ENCODE peak calls at places on chromosomes 1 and 21, in six cellular contexts. Y is IMR-90; E is H7; Z is H9; K is naive thymus-derived CD4-positive, alpha-beta T cell; B is stomach. D is an unnamed sample. For H3K27me3, the result is how much of the 10 kb centered on the place peaks cover.

GRCh38 chr1:116819081-116819480 is 64.9 kb downstream of the CD2 start:
- DNase-seq in Y (no peak), E (no peak), Z (no peak), K (no peak), B (no peak), D (no peak)

GRCh38 chr1:21638531-21639341 is 30.4 kb downstream of the RAP1GAP start:
- DNase-seq in Y (peak), E (no peak), Z (no peak), K (no peak), B (peak), D (no peak)

GRCh38 chr1:66331641-66332523 is 202.1 kb upstream of the SGIP1 start:
- DNase-seq in Y (peak), E (peak), Z (peak), K (peak), B (peak), D (peak)

GRCh38 chr1:232192781-232193450 is 437.0 kb downstream of the SIPA1L2 start:
- DNase-seq in Y (peak), E (no peak), Z (no peak), K (no peak), B (no peak), D (no peak)

GRCh38 chr1:87135313-87135712 is 193.4 kb upstream of the LMO4 start:
- DNase-seq in Y (no peak), E (peak), Z (no peak), K (no peak), B (no peak), D (no peak)

GRCh38 chr1:18299441-18300338 is 181.0 kb upstream of the KLHDC7A start:
- DNase-seq in Y (no peak), E (peak), Z (peak), K (peak), B (peak), D (peak)

GRCh38 chr21:37459575-37459974 is 93.0 kb downstream of the DYRK1A start:
- DNase-seq in Y (peak), E (no peak), Z (no peak), K (no peak), B (no peak), D (no peak)

GRCh38 chr1:63112155-63112914 is 210.0 kb upstream of the FOXD3 start:
- DNase-seq in Y (peak), E (peak), Z (no peak), K (no peak), B (no peak), D (no peak)

GRCh38 chr1:147591993-147592392 is 50.7 kb downstream of the BCL9 start:
- DNase-seq in Y (no peak), E (no peak), Z (no peak), K (no peak), B (no peak), D (no peak)

GRCh38 chr1:24927473-24927872 is 2.6 kb downstream of the RUNX3 start:
- DNase-seq in Y (no peak), E (no peak), Z (no peak), K (no peak), B (no peak), D (no peak)

GRCh38 chr1:30521261-30521865 is 202.0 kb downstream of the MATN1 start:
- DNase-seq in Y (no peak), E (no peak), Z (no peak), K (no peak), B (peak), D (no peak)

GRCh38 chr1:71859806-71860205 is 422.5 kb downstream of the NEGR1 start:
- DNase-seq in Y (no peak), E (no peak), Z (no peak), K (no peak), B (no peak), D (no peak)

GRCh38 chr21:42650441-42651421 is 2.7 kb upstream of the PDE9A start:
- DNase-seq in Y (no peak), E (peak), Z (no peak), K (no peak), B (no peak), D (no peak)
- H3K27me3 ChIP-seq in Y (under half), E (under half), Z (under half), K (under half), B (half or more), D (under half)

GRCh38 chr1:112332751-112333150 is 63.3 kb upstream of the CTTNBP2NL start:
- DNase-seq in Y (no peak), E (no peak), Z (no peak), K (no peak), B (no peak), D (no peak)

GRCh38 chr1:112322983-112323678 is 72.9 kb upstream of the CTTNBP2NL start:
- DNase-seq in Y (no peak), E (no peak), Z (no peak), K (no peak), B (no peak), D (no peak)

GRCh38 chr1:112325504-112325903 is 70.5 kb upstream of the CTTNBP2NL start:
- DNase-seq in Y (no peak), E (peak), Z (peak), K (no peak), B (no peak), D (no peak)

GRCh38 chr1:112328600-112328999 is 67.4 kb upstream of the CTTNBP2NL start:
- DNase-seq in Y (no peak), E (no peak), Z (no peak), K (no peak), B (no peak), D (no peak)
- H3K27me3 ChIP-seq in Y (under half), E (under half), Z (under half), K (under half), B (under half), D (under half)

GRCh38 chr1:206503591-206504362 is 3.6 kb upstream of the RASSF5 start:
- DNase-seq in Y (peak), E (no peak), Z (no peak), K (no peak), B (no peak), D (no peak)

GRCh38 chr1:206504363-206504713 is 3.0 kb upstream of the RASSF5 start:
- DNase-seq in Y (no peak), E (no peak), Z (no peak), K (no peak), B (no peak), D (no peak)

GRCh38 chr1:206501881-206502280 is 5.5 kb upstream of the RASSF5 start:
- DNase-seq in Y (no peak), E (no peak), Z (no peak), K (no peak), B (no peak), D (no peak)

GRCh38 chr1:206502403-206502802 is 4.9 kb upstream of the RASSF5 start:
- DNase-seq in Y (no peak), E (no peak), Z (no peak), K (no peak), B (no peak), D (no peak)

DNA sequence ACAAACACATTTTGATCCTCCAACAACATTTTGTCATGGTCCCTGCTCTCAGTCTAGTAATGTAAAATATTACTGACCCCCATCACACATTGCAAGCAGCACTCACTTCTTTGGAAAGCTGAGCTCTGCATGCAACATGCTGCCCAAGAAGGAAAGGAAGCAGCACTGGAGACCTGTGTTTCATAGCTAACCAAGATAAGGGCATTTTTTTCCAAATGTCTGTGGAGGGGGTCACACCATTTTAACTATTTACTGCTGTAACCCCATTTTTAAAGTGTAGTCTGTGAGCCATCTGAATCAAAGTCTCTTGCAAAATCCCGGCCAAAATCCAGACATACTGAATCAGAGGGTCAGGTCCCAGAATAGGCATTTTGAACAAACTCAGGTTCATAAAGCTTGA is 4.5 kb upstream of the RASSF5 start:
- DNase-seq in Y (peak), E (no peak), Z (no peak), K (no peak), B (no peak), D (no peak)
- H3K27me3 ChIP-seq in Y (under half), E (half or more), Z (under half), K (under half), B (under half), D (under half)

GRCh38 chr1:208267896-208268295 is 23.7 kb upstream of the PLXNA2 start:
- DNase-seq in Y (no peak), E (no peak), Z (no peak), K (no peak), B (no peak), D (no peak)

GRCh38 chr1:208265525-208265924 is 21.3 kb upstream of the PLXNA2 start:
- DNase-seq in Y (no peak), E (no peak), Z (no peak), K (no peak), B (no peak), D (no peak)

GRCh38 chr1:208261874-208262273 is 17.7 kb upstream of the PLXNA2 start:
- DNase-seq in Y (no peak), E (no peak), Z (no peak), K (no peak), B (no peak), D (no peak)

GRCh38 chr1:208264469-208265126 is 20.4 kb upstream of the PLXNA2 start:
- DNase-seq in Y (no peak), E (no peak), Z (no peak), K (no peak), B (no peak), D (no peak)

GRCh38 chr1:208265127-208265469 is 20.9 kb upstream of the PLXNA2 start:
- DNase-seq in Y (no peak), E (no peak), Z (no peak), K (no peak), B (no peak), D (no peak)
- H3K27me3 ChIP-seq in Y (under half), E (under half), Z (under half), K (under half), B (under half), D (under half)

GRCh38 chr1:153049211-153049610 is 8.1 kb downstream of the SPRR2A start:
- DNase-seq in Y (no peak), E (no peak), Z (no peak), K (no peak), B (no peak), D (no peak)
- H3K27me3 ChIP-seq in Y (under half), E (under half), Z (under half), K (under half), B (under half), D (under half)

GRCh38 chr1:109906839-109907180 is 3.8 kb upstream of the CSF1 start:
- DNase-seq in Y (no peak), E (no peak), Z (no peak), K (no peak), B (no peak), D (no peak)

GRCh38 chr1:109909531-109909930 is 1.1 kb upstream of the CSF1 start:
- DNase-seq in Y (no peak), E (no peak), Z (no peak), K (no peak), B (no peak), D (no peak)

GRCh38 chr1:109910123-109910962 is at the start of gene CSF1:
- DNase-seq in Y (peak), E (peak), Z (peak), K (peak), B (peak), D (peak)

GRCh38 chr1:109907190-109907774 is 3.4 kb upstream of the CSF1 start:
- DNase-seq in Y (no peak), E (no peak), Z (no peak), K (no peak), B (no peak), D (no peak)

GRCh38 chr1:109908857-109909256 is 1.8 kb upstream of the CSF1 start:
- DNase-seq in Y (no peak), E (no peak), Z (no peak), K (no peak), B (no peak), D (no peak)
- H3K27me3 ChIP-seq in Y (under half), E (under half), Z (under half), K (under half), B (under half), D (under half)

DNA sequence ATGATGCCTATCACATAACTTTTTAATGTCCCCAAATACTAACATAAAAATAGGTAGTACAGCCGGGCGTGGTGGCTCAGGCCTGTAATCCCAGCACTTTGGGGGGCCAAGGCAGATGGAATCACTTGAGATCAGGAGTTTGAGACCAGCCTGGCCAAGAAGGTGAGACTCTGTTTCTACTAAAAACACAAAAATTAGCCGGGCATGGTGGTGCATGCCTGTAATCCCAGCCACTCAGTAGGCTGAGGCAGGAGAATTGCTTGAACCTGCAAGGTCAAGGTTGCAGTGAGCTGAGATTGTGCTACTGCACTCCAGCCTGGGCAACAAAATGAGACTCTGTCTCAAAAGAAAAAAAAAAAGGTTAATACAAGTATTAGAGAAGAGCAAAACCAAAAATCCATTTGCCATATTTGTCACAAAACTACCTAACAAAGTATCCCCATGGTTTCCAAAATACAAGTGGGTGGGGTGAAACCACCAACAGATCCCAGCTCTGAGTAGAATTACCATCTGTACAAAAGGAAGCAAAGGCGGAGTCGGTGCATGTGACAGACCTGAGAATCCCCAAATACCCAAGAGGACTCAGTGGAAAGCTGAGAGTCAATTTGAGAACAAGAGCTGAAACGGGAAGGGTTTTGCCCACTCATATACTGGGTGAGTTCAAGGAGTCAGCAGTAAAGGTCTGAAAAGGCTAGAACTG is 113.2 kb downstream of the TOMM20 start:
- DNase-seq in Y (no peak), E (no peak), Z (no peak), K (peak), B (no peak), D (no peak)
- H3K27me3 ChIP-seq in Y (under half), E (under half), Z (under half), K (under half), B (under half), D (under half)

GRCh38 chr1:110557481-110557880 is 38.5 kb upstream of the KCNA10 start:
- DNase-seq in Y (no peak), E (no peak), Z (peak), K (no peak), B (no peak), D (no peak)
- H3K27me3 ChIP-seq in Y (under half), E (under half), Z (under half), K (under half), B (half or more), D (half or more)